ENCODE peak calls at places on chromosomes 2 and 18, in four cellular contexts. A is brain microvascular endothelial cell, T is fibroblast of lung, E is mammary epithelial cell. I is an unnamed sample.

GRCh38 chr2:117470311-117471095 is 344.0 kb upstream of the DDX18 start:
- DNase-seq in A (no peak), T (no peak), E (no peak), I (no peak)

GRCh38 chr2:207257291-207258190 is 91.8 kb upstream of the KLF7 start:
- DNase-seq in A (no peak), T (peak), E (no peak), I (no peak)

GRCh38 chr18:38587571-38587970 is 1022.0 kb upstream of the CELF4 start:
- DNase-seq in A (no peak), T (no peak), E (no peak), I (no peak)

GRCh38 chr2:220533485-220533884 is 906.1 kb downstream of the SLC4A3 start:
- DNase-seq in A (peak), T (peak), E (peak), I (peak)

GRCh38 chr2:238728322-238729260 is 119.3 kb upstream of the TWIST2 start:
- DNase-seq in A (no peak), T (peak), E (peak), I (peak)

GRCh38 chr18:57965246-57965645 is 78.8 kb upstream of the NEDD4L start:
- DNase-seq in A (no peak), T (no peak), E (no peak), I (no peak)

GRCh38 chr2:216023055-216023648 is 9.8 kb upstream of the MREG start:
- DNase-seq in A (peak), T (peak), E (peak), I (no peak)

GRCh38 chr2:177383935-177384334 is 8.6 kb upstream of the AGPS start:
- DNase-seq in A (no peak), T (no peak), E (no peak), I (no peak)

GRCh38 chr2:164778723-164779122 is 62.9 kb downstream of the COBLL1 start:
- DNase-seq in A (no peak), T (no peak), E (peak), I (no peak)

GRCh38 chr2:135473567-135473966 is 57.5 kb downstream of the ZRANB3 start:
- DNase-seq in A (peak), T (peak), E (peak), I (no peak)

GRCh38 chr2:105711394-105711793 is 33.3 kb upstream of the NCK2 start:
- DNase-seq in A (no peak), T (no peak), E (no peak), I (no peak)

GRCh38 chr18:38496222-38496810 is 930.7 kb upstream of the CELF4 start:
- DNase-seq in A (no peak), T (no peak), E (no peak), I (no peak)

GRCh38 chr18:6857305-6857704 is 127.8 kb downstream of the ARHGAP28 start:
- DNase-seq in A (peak), T (no peak), E (no peak), I (no peak)

GRCh38 chr18:3015203-3015590 is 2.3 kb upstream of the LPIN2 start:
- DNase-seq in A (peak), T (peak), E (peak), I (no peak)

GRCh38 chr18:3015851-3016250 is 2.9 kb upstream of the LPIN2 start:
- DNase-seq in A (no peak), T (no peak), E (no peak), I (no peak)

GRCh38 chr18:3014501-3015202 is 1.7 kb upstream of the LPIN2 start:
- DNase-seq in A (no peak), T (no peak), E (no peak), I (no peak)

GRCh38 chr18:3012920-3013810 is at the start of gene LPIN2:
- DNase-seq in A (peak), T (peak), E (peak), I (peak)

GRCh38 chr18:3012306-3012919 is 531 bp downstream of the LPIN2 start:
- DNase-seq in A (no peak), T (peak), E (no peak), I (no peak)
- H3K27ac ChIP-seq in A (peak), T (peak), E (peak), I (no peak)

DNA sequence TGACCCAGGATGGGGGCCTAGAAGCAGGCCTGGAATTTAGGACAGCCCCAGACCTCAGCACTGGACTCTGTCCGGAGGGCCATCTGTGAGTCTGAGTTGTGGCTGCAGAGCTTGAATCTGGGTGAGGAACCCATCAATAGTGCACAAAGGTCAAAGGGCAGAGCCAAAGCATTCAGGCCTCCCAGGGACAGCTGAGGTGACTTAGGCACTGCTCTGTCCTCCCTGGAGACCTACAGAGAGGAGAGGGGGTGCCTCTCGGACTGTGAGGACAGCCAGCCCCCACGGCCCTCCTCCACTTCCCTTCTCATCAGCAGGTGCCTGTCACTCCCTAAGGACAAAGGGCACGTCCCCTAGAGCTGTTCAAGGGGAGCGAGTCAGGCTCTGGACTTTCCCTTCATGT is 25.1 kb upstream of the PRLH start:
- DNase-seq in A (no peak), T (no peak), E (no peak), I (no peak)
- H3K27ac ChIP-seq in A (no peak), T (no peak), E (no peak), I (no peak)

GRCh38 chr2:170680172-170680913 is 34.8 kb upstream of the SP5 start:
- DNase-seq in A (no peak), T (no peak), E (no peak), I (no peak)

GRCh38 chr2:170685591-170685990 is 29.5 kb upstream of the SP5 start:
- DNase-seq in A (no peak), T (no peak), E (no peak), I (no peak)

DNA sequence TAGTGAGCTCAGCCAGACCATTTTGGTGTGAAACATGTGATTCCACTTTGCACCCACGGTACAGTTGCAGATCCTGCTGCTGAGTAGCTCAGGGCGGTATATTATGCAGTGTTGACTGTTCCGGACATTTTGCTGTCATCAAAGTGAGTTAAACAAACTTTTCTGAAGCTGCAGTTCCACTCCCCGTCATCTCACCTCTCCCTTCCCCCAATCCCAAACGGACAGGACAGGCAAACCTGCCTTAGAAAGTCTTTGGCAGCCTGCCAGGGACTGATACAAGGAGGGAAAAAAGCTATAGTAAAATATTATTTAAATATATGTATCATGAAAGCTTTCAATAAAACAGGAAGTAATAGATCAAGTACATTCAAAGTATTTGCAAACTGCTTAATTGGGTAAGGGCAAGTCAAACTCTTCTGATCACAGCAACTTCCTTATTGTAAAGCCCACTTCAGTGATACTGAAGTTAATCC is 35.5 kb upstream of the SP5 start:
- DNase-seq in A (no peak), T (no peak), E (no peak), I (no peak)
- H3K27ac ChIP-seq in A (no peak), T (no peak), E (no peak), I (no peak)

GRCh38 chr2:43210467-43211303 is 15.7 kb downstream of the ZFP36L2 start:
- DNase-seq in A (peak), T (peak), E (no peak), I (no peak)
- H3K27ac ChIP-seq in A (no peak), T (no peak), E (no peak), I (no peak)

I was measured in epithelial cell of prostate.